ENCODE peak calls at places on chromosomes 2 and 18, in four cellular contexts. Z is heart right ventricle, S is adrenal gland, H is SK-N-MC. W is an unnamed sample. For H3K36me3, the result is how much of the 10 kb centered on the place peaks cover.

GRCh38 chr2:10006248-10007147 is 36.9 kb upstream of the KLF11 start:
- DNase-seq in H (no peak), Z (peak), S (peak), W (no peak)

GRCh38 chr2:222298311-222299150 is at the start of gene PAX3:
- DNase-seq in Z (no peak), H (no peak), S (no peak), W (no peak)

GRCh38 chr2:73838889-73839539 is 10.3 kb downstream of the STAMBP start:
- DNase-seq in S (no peak), Z (no peak), H (no peak), W (no peak)

GRCh38 chr2:181673178-181673577 is 7.1 kb downstream of the NEUROD1 start:
- DNase-seq in Z (no peak), S (no peak), H (no peak), W (no peak)

GRCh38 chr2:19673213-19673791 is 228.5 kb downstream of the TTC32 start:
- DNase-seq in Z (no peak), S (no peak), H (no peak), W (no peak)

GRCh38 chr2:29478641-29479040 is 363.4 kb downstream of the CLIP4 start:
- DNase-seq in H (no peak), S (no peak), Z (no peak), W (no peak)

GRCh38 chr18:76447268-76447890 is 47.7 kb downstream of the ZNF516 start:
- DNase-seq in Z (no peak), H (no peak), S (peak), W (no peak)

GRCh38 chr18:71040161-71040560 is 751.3 kb downstream of the SOCS6 start:
- DNase-seq in H (no peak), S (no peak), Z (no peak), W (no peak)

GRCh38 chr2:162217596-162217995 is 25.6 kb downstream of the FAP start:
- DNase-seq in H (no peak), Z (no peak), S (no peak), W (no peak)

GRCh38 chr18:26943906-26944305 is 78.4 kb upstream of the AQP4 start:
- DNase-seq in H (no peak), S (no peak), Z (no peak), W (no peak)

GRCh38 chr2:163086940-163087339 is 248.4 kb upstream of the KCNH7 start:
- DNase-seq in S (no peak), H (no peak), Z (no peak), W (no peak)

GRCh38 chr2:240839152-240840143 is 19.4 kb upstream of the KIF1A start:
- DNase-seq in H (no peak), S (no peak), Z (no peak), W (no peak)

GRCh38 chr18:80171190-80171872 is 62.3 kb downstream of the ADNP2 start:
- DNase-seq in S (peak), H (no peak), Z (peak), W (no peak)

GRCh38 chr18:74831571-74832250 is 234.0 kb downstream of the ZNF407 start:
- DNase-seq in H (no peak), Z (no peak), S (no peak), W (peak)

GRCh38 chr2:233062447-233062842 is 2.3 kb downstream of the INPP5D start:
- DNase-seq in S (no peak), Z (no peak), H (no peak), W (no peak)

GRCh38 chr2:25845843-25846505 is 32.3 kb downstream of the ASXL2 start:
- DNase-seq in S (no peak), H (no peak), Z (no peak), W (no peak)

GRCh38 chr18:31424383-31424988 is 23.1 kb upstream of the DSG3 start:
- DNase-seq in H (no peak), Z (no peak), S (no peak), W (no peak)

GRCh38 chr2:74778381-74779371 is 55.3 kb upstream of the HK2 start:
- DNase-seq in Z (no peak), H (peak), S (peak), W (no peak)

GRCh38 chr2:180077295-180077906 is 70.3 kb upstream of the CWC22 start:
- DNase-seq in Z (no peak), S (no peak), H (no peak), W (no peak)

GRCh38 chr2:174835797-174836255 is 71.6 kb upstream of the CHRNA1 start:
- DNase-seq in H (no peak), Z (no peak), S (no peak), W (peak)

GRCh38 chr2:69103495-69103894 is 90.5 kb downstream of the ANTXR1 start:
- DNase-seq in H (no peak), S (no peak), Z (no peak), W (no peak)
- H3K36me3 ChIP-seq in H (under half), S (under half), Z (under half), W (under half)

GRCh38 chr18:21069468-21069867 is 42.1 kb downstream of the ROCK1 start:
- DNase-seq in H (no peak), Z (no peak), S (no peak), W (no peak)

GRCh38 chr18:21071071-21071470 is 40.5 kb downstream of the ROCK1 start:
- DNase-seq in Z (no peak), S (no peak), H (no peak), W (no peak)

GRCh38 chr18:21074336-21075323 is 37.0 kb downstream of the ROCK1 start:
- DNase-seq in H (peak), S (no peak), Z (no peak), W (no peak)

DNA sequence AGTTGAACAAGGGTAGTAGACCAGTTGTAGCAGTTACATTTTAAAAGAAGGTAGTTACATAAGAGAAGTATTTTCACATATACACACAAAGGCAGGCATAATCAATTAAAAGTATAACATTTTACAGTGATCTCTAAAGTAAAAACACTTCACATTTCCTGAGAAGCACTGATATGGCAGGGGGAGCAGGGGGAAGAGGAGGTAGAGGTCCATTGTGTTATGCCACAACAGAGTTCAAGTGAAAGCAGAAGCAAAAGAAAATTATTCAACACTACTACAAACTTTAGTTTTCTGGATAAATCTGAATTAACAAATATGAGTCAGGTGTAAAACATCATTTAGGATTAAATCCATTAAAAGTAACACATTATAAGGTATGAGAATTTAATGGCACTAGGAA is 38.4 kb downstream of the ROCK1 start:
- DNase-seq in Z (no peak), H (no peak), S (no peak), W (no peak)
- H3K27ac ChIP-seq in Z (no peak), H (no peak), S (no peak), W (no peak)

DNA sequence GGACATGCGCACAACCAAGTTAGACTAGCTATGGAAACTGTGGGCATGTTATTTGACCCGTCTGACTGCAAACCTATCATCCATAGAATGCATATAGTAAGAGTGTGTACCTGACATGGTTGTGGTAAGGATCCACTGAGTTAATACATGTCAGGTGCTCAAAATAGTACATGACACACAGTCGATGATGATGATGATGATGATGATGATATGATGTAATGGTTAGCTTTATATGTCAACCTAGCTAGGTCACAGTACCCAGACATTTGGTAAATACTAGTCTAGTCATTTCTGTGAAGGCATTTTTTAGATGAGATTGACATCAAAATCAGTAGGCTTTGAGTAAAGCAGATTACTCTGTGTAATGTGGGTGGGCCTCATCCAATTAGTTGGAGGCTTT is 204.1 kb downstream of the AFF3 start:
- DNase-seq in Z (no peak), S (no peak), H (no peak), W (no peak)
- H3K36me3 ChIP-seq in Z (under half), S (under half), H (under half), W (under half)

GRCh38 chr2:142991295-142991694 is 113.8 kb downstream of the KYNU start:
- DNase-seq in S (no peak), Z (no peak), H (no peak), W (no peak)
- H3K27ac ChIP-seq in S (no peak), Z (no peak), H (no peak), W (no peak)

DNA sequence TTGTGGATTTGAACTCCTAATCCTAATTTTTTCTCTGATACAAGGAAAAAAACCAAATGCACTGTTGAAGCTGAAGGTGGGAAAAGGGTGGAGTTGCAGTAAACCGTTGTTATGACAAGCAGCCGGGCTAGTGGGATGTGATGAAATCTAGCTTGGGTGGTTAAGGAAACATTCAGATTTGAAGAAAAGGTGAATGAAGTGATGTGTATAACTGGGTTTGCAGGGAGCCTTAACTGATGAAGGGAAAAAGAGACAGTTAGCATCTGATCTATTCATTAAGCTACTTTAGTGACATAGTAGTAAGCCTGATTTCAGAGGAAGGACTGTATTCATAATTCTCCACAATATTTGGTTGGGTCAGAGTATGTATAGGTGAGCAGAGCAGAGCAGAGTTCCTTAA is 3.5 kb downstream of the EML6 start:
- DNase-seq in S (no peak), Z (no peak), H (no peak), W (no peak)
- H3K36me3 ChIP-seq in S (under half), Z (under half), H (under half), W (under half)

DNA sequence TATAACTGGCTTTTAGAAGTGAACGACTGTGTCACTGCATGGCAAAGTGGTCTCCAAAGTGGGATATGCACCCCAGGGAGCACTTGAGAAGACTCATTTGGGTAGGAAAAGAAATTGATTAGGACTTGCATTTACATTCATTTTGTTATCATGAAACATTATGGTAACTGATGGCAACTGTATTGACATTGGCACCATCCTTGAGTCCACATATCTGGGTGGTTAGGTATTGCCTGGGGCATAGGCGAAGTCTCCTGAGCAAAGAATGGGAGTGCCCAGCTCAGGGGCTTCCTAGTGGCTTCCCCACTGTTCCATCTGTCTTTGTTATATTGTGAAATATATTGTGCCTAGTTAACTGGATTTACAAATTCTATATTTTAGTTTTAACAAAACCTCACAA is 29.2 kb downstream of the SPATS2L start:
- DNase-seq in S (no peak), H (no peak), Z (no peak), W (no peak)
- H3K27ac ChIP-seq in S (no peak), H (no peak), Z (no peak), W (peak)